ENCODE peak calls at places on chromosomes 2 and 18, in five cellular contexts. One of them, this sample, is unnamed.

GRCh38 chr18:79625195-79625923 is 54.2 kb upstream of the CTDP1 start:
- DNase-seq in HCT116: no peak
- DNase-seq in OCI-LY7: peak; percentile 55
- DNase-seq in cardiac muscle cell: no peak
- DNase-seq in MCF 10A: no peak
- DNase-seq in this sample: no peak

GRCh38 chr18:5626130-5626880 is 82.5 kb upstream of the EPB41L3 start:
- DNase-seq in HCT116: no peak
- DNase-seq in OCI-LY7: no peak
- DNase-seq in cardiac muscle cell: no peak
- DNase-seq in MCF 10A: no peak
- DNase-seq in this sample: no peak

GRCh38 chr2:42492691-42493467 is 903 bp downstream of the KCNG3 start:
- DNase-seq in HCT116: no peak
- DNase-seq in OCI-LY7: no peak
- DNase-seq in cardiac muscle cell: peak; percentile 7
- DNase-seq in MCF 10A: no peak
- DNase-seq in this sample: no peak

GRCh38 chr2:127163922-127164321 is 56.2 kb downstream of the CYP27C1 start:
- DNase-seq in HCT116: no peak
- DNase-seq in OCI-LY7: no peak
- DNase-seq in cardiac muscle cell: no peak
- DNase-seq in MCF 10A: no peak
- DNase-seq in this sample: peak; percentile 61

GRCh38 chr2:94871226-94872087 is at the start of gene TEKT4:
- DNase-seq in HCT116: no peak
- DNase-seq in OCI-LY7: no peak
- DNase-seq in cardiac muscle cell: no peak
- DNase-seq in MCF 10A: no peak
- DNase-seq in this sample: no peak

GRCh38 chr2:6148887-6149286 is 456.7 kb downstream of the SOX11 start:
- DNase-seq in HCT116: no peak
- DNase-seq in OCI-LY7: no peak
- DNase-seq in cardiac muscle cell: no peak
- DNase-seq in MCF 10A: no peak
- DNase-seq in this sample: no peak

GRCh38 chr18:51078026-51078425 is 48.0 kb downstream of the SMAD4 start:
- DNase-seq in HCT116: no peak
- DNase-seq in OCI-LY7: no peak
- DNase-seq in cardiac muscle cell: no peak
- DNase-seq in MCF 10A: no peak
- DNase-seq in this sample: no peak

GRCh38 chr2:221999702-222000101 is 299.1 kb downstream of the PAX3 start:
- DNase-seq in HCT116: no peak
- DNase-seq in OCI-LY7: no peak
- DNase-seq in cardiac muscle cell: no peak
- DNase-seq in MCF 10A: peak; percentile 64
- DNase-seq in this sample: no peak

GRCh38 chr2:237696471-237696870 is 69.1 kb downstream of the LRRFIP1 start:
- DNase-seq in HCT116: no peak
- DNase-seq in OCI-LY7: peak; percentile 77
- DNase-seq in cardiac muscle cell: no peak
- DNase-seq in MCF 10A: no peak
- DNase-seq in this sample: no peak

GRCh38 chr18:79515331-79515730 is 119.6 kb downstream of the NFATC1 start:
- DNase-seq in HCT116: no peak
- DNase-seq in OCI-LY7: no peak
- DNase-seq in cardiac muscle cell: no peak
- DNase-seq in MCF 10A: no peak
- DNase-seq in this sample: peak; percentile 67

GRCh38 chr18:8536922-8537321 is 72.3 kb upstream of the RAB12 start:
- DNase-seq in HCT116: no peak
- DNase-seq in OCI-LY7: no peak
- DNase-seq in cardiac muscle cell: no peak
- DNase-seq in MCF 10A: no peak
- DNase-seq in this sample: no peak

GRCh38 chr2:8592736-8593135 is 89.1 kb upstream of the ID2 start:
- DNase-seq in HCT116: peak; percentile 23
- DNase-seq in OCI-LY7: no peak
- DNase-seq in cardiac muscle cell: no peak
- DNase-seq in MCF 10A: no peak
- DNase-seq in this sample: no peak

DNA sequence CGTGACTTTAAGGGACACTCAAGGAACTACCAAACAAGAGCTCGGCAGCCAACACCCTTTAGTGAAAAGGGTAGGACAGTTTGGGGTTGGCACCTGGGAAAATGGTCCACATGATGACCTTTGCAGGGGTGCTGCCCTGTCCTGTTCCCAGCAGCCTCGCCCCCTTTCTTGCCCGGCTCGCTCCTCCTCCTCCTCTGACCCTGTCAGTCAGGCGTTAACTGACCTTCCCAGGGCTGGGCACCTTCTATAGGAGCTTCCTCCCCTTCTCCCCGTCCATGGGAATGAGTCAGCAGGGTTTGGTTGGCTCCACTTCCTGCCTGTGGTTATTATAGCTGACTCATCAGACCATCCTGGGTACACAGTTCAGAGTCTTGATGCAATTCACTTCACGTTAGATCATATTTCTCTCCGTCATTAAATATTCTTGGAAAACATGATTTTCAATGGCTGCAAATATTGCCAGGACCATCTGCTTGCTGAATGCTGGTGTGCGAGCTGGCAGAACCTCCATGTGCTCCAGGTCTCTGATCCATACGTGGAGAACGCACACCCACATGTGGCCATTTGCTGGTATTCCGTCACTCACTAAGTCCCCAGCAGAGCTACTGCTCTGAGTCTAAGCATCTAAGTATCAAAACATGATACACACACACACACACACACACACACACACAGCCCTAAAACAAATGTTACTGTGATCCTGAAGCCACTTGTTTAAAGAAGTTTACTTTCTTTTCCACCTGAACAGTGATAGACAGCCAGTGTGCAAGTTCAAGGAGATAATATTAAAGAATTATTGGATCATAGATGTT is 185.0 kb downstream of the ANAPC1 start:
- DNase-seq in HCT116: peak; percentile 95
- DNase-seq in OCI-LY7: peak; percentile 83
- DNase-seq in cardiac muscle cell: peak; percentile 98
- DNase-seq in MCF 10A: peak; percentile 100
- DNase-seq in this sample: no peak
- TF ChIP-seq CTCF in HCT116: no peak
- TF ChIP-seq CTCF in OCI-LY7: peak; percentile 82
- TF ChIP-seq CTCF in cardiac muscle cell: peak; percentile 41
- TF ChIP-seq CTCF in MCF 10A: peak; percentile 43
- TF ChIP-seq CTCF in this sample: no peak

DNA sequence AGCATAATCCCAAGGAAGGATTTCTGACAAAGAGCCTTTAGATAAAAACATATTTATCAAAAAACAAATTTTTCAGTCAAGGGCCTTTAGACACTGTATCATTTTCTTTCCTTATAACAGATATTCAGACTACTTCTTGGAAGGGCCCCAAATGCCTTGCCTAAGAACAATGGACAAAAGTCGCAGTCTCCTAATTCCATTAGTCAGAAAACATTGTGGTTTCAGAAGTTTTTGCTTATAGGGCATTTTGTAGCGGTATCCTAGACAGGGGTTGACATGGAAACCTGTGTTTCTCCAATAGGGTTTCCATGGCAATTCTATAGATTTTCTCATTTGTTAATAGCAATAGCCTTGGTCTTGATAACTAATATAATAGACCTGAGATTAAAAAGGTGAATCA is 36.7 kb upstream of the AGPS start:
- DNase-seq in HCT116: no peak
- DNase-seq in OCI-LY7: no peak
- DNase-seq in cardiac muscle cell: peak; percentile 88
- DNase-seq in MCF 10A: no peak
- DNase-seq in this sample: no peak
- TF ChIP-seq CTCF in HCT116: no peak
- TF ChIP-seq CTCF in OCI-LY7: no peak
- TF ChIP-seq CTCF in cardiac muscle cell: no peak
- TF ChIP-seq CTCF in MCF 10A: no peak
- TF ChIP-seq CTCF in this sample: no peak

GRCh38 chr2:85091838-85092237 is 41.4 kb upstream of the TCF7L1 start:
- DNase-seq in HCT116: no peak
- DNase-seq in OCI-LY7: no peak
- DNase-seq in cardiac muscle cell: no peak
- DNase-seq in MCF 10A: no peak
- DNase-seq in this sample: no peak

GRCh38 chr2:85095094-85095493 is 38.1 kb upstream of the TCF7L1 start:
- DNase-seq in HCT116: no peak
- DNase-seq in OCI-LY7: no peak
- DNase-seq in cardiac muscle cell: peak; percentile 74
- DNase-seq in MCF 10A: peak; percentile 11
- DNase-seq in this sample: no peak

GRCh38 chr2:85096616-85097015 is 36.6 kb upstream of the TCF7L1 start:
- DNase-seq in HCT116: no peak
- DNase-seq in OCI-LY7: no peak
- DNase-seq in cardiac muscle cell: no peak
- DNase-seq in MCF 10A: no peak
- DNase-seq in this sample: no peak
- TF ChIP-seq CTCF in HCT116: no peak
- TF ChIP-seq CTCF in OCI-LY7: no peak
- TF ChIP-seq CTCF in cardiac muscle cell: no peak
- TF ChIP-seq CTCF in MCF 10A: no peak
- TF ChIP-seq CTCF in this sample: no peak

GRCh38 chr2:150486539-150487484 is 655 bp downstream of the RND3 start:
- DNase-seq in HCT116: no peak
- DNase-seq in OCI-LY7: no peak
- DNase-seq in cardiac muscle cell: peak; percentile 65
- DNase-seq in MCF 10A: peak; percentile 73
- DNase-seq in this sample: no peak

GRCh38 chr2:150485114-150485870 is 2.2 kb downstream of the RND3 start:
- DNase-seq in HCT116: no peak
- DNase-seq in OCI-LY7: no peak
- DNase-seq in cardiac muscle cell: peak; percentile 80
- DNase-seq in MCF 10A: peak; percentile 94
- DNase-seq in this sample: peak; percentile 93

GRCh38 chr2:150485871-150486538 is 1.5 kb downstream of the RND3 start:
- DNase-seq in HCT116: peak; percentile 73
- DNase-seq in OCI-LY7: no peak
- DNase-seq in cardiac muscle cell: peak; percentile 89
- DNase-seq in MCF 10A: peak; percentile 87
- DNase-seq in this sample: peak; percentile 93

GRCh38 chr2:150490466-150490865 is 3.0 kb upstream of the RND3 start:
- DNase-seq in HCT116: no peak
- DNase-seq in OCI-LY7: no peak
- DNase-seq in cardiac muscle cell: no peak
- DNase-seq in MCF 10A: no peak
- DNase-seq in this sample: no peak

DNA sequence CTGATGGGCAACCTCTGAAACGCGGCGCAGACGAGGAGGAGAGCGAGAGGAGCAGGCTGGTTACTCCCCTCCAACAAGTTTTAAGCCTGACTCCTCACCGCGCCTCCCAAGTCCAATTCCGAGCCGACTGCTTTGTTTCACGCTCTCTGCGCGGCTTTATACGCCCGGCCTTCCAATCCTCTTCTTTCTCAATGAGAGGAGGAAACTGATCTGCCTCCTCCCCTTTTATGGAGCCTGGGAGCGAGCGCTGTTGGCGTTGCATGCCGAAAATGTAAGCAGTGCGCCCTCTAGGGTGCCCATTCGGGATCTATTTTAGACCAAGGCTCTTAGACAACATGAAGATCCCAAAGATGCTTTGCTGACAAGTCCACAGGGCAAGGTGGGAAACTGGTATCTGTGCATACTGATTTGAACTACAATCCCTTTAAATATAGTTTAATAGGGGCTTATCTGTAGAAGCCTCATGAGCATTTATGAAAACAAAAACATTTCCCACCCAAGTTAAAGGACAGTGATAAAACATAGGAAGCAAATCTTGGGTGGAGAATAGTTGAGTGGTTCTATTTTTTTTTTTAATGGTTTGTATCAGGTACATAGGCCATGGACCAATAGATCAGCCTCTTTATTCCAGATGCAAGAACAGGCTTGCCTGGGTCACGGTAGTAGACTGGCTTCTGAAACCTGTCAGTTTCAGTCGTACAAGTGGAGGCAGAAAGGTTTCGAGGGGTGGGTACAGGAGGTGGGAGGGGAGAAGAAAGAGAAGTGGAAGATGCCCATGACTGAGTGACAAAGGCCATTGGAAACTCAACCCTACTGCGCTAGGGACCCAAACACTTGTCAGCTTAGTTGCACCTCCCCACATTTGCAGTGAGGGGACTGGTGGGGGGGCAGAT is at the start of gene RND3:
- DNase-seq in HCT116: peak; percentile 98
- DNase-seq in OCI-LY7: peak; percentile 3
- DNase-seq in cardiac muscle cell: peak; percentile 99
- DNase-seq in MCF 10A: peak; percentile 99
- DNase-seq in this sample: peak; percentile 99
- TF ChIP-seq CTCF in HCT116: peak; percentile 79
- TF ChIP-seq CTCF in OCI-LY7: peak; percentile 64
- TF ChIP-seq CTCF in cardiac muscle cell: peak; percentile 86
- TF ChIP-seq CTCF in MCF 10A: peak; percentile 79
- TF ChIP-seq CTCF in this sample: peak; percentile 60

GRCh38 chr2:58110765-58111164 is 64.2 kb downstream of the VRK2 start:
- DNase-seq in HCT116: peak; percentile 48
- DNase-seq in OCI-LY7: no peak
- DNase-seq in cardiac muscle cell: no peak
- DNase-seq in MCF 10A: no peak
- DNase-seq in this sample: no peak
- TF ChIP-seq CTCF in HCT116: no peak
- TF ChIP-seq CTCF in OCI-LY7: peak; percentile 34
- TF ChIP-seq CTCF in cardiac muscle cell: no peak
- TF ChIP-seq CTCF in MCF 10A: no peak
- TF ChIP-seq CTCF in this sample: no peak

This sample was measured in vagina.